ENCODE peak calls at places on chromosomes 12 and 14, in four cellular contexts. E is NT2/D1, B is H1, S is HEK293T. K is an unnamed sample.

GRCh38 chr12:123908884-123909807 is 63.5 kb downstream of the CCDC92 start:
- DNase-seq in E (no peak), B (no peak), S (no peak), K (no peak)

GRCh38 chr12:19867970-19868369 is 428.7 kb downstream of the AEBP2 start:
- DNase-seq in E (no peak), S (no peak), B (no peak), K (no peak)

GRCh38 chr14:22664261-22664660 is 20.1 kb upstream of the OR6J1 start:
- DNase-seq in B (no peak), S (peak), E (no peak), K (peak)

GRCh38 chr14:106044949-106045596 is 518.7 kb downstream of the TMEM121 start:
- DNase-seq in B (peak), E (peak), S (peak), K (peak)

GRCh38 chr14:30005114-30005698 is 77.6 kb upstream of the PRKD1 start:
- DNase-seq in B (no peak), S (peak), E (peak), K (peak)

GRCh38 chr12:129997239-129997638 is 93.4 kb upstream of the TMEM132D start:
- DNase-seq in B (no peak), S (no peak), E (peak), K (no peak)

GRCh38 chr12:58009355-58009754 is 68.0 kb downstream of the ATP23 start:
- DNase-seq in B (no peak), E (no peak), S (no peak), K (no peak)

GRCh38 chr12:499837-500458 is 40.2 kb downstream of the B4GALNT3 start:
- DNase-seq in S (no peak), B (no peak), E (no peak), K (no peak)

GRCh38 chr12:113040722-113041168 is 15.8 kb upstream of the DTX1 start:
- DNase-seq in E (no peak), B (no peak), S (no peak), K (peak)

GRCh38 chr14:28671425-28671824 is 95.2 kb upstream of the FOXG1 start:
- DNase-seq in S (no peak), B (no peak), E (no peak), K (no peak)

GRCh38 chr14:82855912-82856381 is 1322.3 kb upstream of the SEL1L start:
- DNase-seq in S (no peak), E (no peak), B (no peak), K (no peak)

GRCh38 chr14:24145219-24145618 is 1.2 kb downstream of the PSME2 start:
- DNase-seq in B (no peak), S (no peak), E (no peak), K (no peak)

GRCh38 chr14:81363746-81364400 is 36.3 kb downstream of the STON2 start:
- DNase-seq in B (no peak), E (no peak), S (no peak), K (no peak)

GRCh38 chr12:79673334-79673733 is 17.4 kb downstream of the PAWR start:
- DNase-seq in E (no peak), S (no peak), B (no peak), K (no peak)

GRCh38 chr14:94547726-94548125 is 13.5 kb upstream of the SERPINA4 start:
- DNase-seq in S (no peak), E (no peak), B (no peak), K (no peak)

GRCh38 chr12:93912086-93912733 is 235.0 kb downstream of the CRADD start:
- DNase-seq in S (no peak), E (no peak), B (no peak), K (no peak)

GRCh38 chr14:102957222-102957621 is 34.8 kb downstream of the AMN start:
- DNase-seq in E (no peak), B (no peak), S (no peak), K (no peak)

GRCh38 chr14:29668201-29668600 is 259.4 kb downstream of the PRKD1 start:
- DNase-seq in E (no peak), B (no peak), S (no peak), K (no peak)

GRCh38 chr12:68455676-68456345 is 123.6 kb upstream of the MDM1 start:
- DNase-seq in S (no peak), B (no peak), E (no peak), K (no peak)

GRCh38 chr14:59333235-59333634 is 131.9 kb downstream of the GPR135 start:
- DNase-seq in E (no peak), B (no peak), S (no peak), K (no peak)

GRCh38 chr12:124379938-124380754 is 85.3 kb downstream of the RFLNA start:
- DNase-seq in E (no peak), B (no peak), S (no peak), K (no peak)

GRCh38 chr12:48991247-48992050 is 7.7 kb downstream of the DDN start:
- DNase-seq in B (no peak), E (no peak), S (no peak), K (no peak)

GRCh38 chr12:48986720-48987291 is 8.7 kb downstream of the WNT1 start:
- DNase-seq in E (no peak), S (no peak), B (no peak), K (no peak)

GRCh38 chr12:48985475-48985897 is 7.4 kb downstream of the WNT1 start:
- DNase-seq in B (no peak), S (no peak), E (no peak), K (no peak)

GRCh38 chr12:48985901-48986300 is 7.8 kb downstream of the WNT1 start:
- DNase-seq in B (no peak), S (no peak), E (no peak), K (no peak)

DNA sequence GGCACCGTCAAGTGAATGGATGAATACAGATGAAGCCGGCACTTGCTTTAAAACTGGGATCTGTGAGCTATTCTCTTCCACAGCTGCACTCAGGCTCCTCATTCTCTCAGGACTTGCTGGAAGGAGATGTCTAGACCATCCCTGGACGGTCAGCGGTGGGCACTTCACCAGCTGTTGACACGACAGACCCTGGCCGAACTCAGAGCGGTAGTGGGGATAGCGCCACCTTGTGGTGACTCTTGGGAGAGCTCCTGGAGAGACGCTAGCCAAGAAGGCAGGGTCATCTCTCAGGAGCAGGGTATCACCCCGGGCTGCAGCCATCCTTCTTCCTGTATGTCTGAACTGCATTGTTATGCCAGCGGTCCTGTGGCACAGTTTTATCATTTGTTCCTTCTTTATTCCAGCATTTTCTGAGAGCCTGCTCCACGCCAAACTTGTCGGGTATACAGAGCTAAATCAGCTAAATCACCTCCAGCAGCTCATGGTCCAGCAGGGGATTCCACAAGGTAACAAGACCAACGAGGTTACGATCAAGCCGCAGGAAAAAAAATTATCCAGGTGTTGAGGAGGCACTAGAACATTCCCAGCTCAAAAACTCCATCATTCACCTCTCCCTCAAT is 10.0 kb downstream of the WNT1 start:
- DNase-seq in B (peak), E (no peak), S (peak), K (peak)
- TF ChIP-seq SUZ12 in B (no peak), E (no peak), S (no peak), K (no peak)

GRCh38 chr12:116540617-116541152 is 18.5 kb upstream of the MAP1LC3B2 start:
- DNase-seq in E (no peak), S (no peak), B (no peak), K (no peak)
- TF ChIP-seq SUZ12 in E (no peak), S (no peak), B (no peak), K (no peak)

DNA sequence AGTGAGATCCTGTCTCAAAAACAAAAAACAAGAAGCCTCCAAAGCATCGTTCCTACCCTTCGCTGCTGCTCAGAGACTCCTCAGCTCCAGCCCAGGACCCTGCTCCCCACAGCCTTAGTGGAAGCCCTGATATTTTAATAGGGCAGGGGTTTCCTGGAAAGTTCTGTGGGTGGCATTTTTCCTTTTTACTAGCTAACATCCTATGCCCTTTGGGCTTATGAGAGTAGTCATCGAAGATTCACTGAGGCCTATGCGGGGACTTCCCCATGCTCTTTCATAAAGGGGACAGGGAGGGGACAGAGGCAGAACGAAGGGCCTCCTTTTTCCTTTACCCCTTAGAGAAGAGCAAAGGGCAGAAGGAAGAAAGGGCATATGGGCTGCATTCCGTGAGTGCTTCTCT is 8.3 kb downstream of the LAG3 start:
- DNase-seq in B (no peak), E (no peak), S (no peak), K (no peak)
- TF ChIP-seq SUZ12 in B (no peak), E (no peak), S (no peak), K (no peak)

GRCh38 chr14:92865674-92866073 is 57.3 kb upstream of the CHGA start:
- DNase-seq in B (no peak), E (no peak), S (no peak), K (no peak)

GRCh38 chr14:92861856-92862807 is 60.8 kb upstream of the CHGA start:
- DNase-seq in B (no peak), S (no peak), E (no peak), K (peak)

GRCh38 chr14:92866181-92866752 is 56.7 kb upstream of the CHGA start:
- DNase-seq in E (no peak), S (no peak), B (no peak), K (no peak)

GRCh38 chr14:92860097-92860496 is 62.9 kb upstream of the CHGA start:
- DNase-seq in B (no peak), S (no peak), E (no peak), K (no peak)

DNA sequence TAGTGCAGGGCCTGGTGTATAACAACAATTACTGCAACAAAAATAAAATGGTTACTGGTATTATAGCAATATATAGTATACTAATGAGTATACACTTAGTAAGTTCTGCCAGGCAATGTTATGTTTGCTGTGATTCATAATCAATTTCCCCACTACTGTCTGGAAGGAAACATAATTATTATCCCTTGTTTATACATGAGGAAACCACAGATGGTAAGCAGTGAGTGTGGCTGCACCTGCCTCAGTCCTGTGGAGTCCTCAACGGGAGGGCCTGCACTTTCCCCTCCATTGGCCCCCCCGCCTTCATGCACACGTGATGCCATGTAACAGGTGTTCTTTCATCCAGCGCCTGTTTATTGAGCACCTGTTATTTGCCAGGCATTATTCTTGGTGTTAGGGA is 59.7 kb upstream of the CHGA start:
- DNase-seq in B (no peak), S (no peak), E (no peak), K (no peak)
- TF ChIP-seq SUZ12 in B (no peak), S (no peak), E (no peak), K (no peak)

GRCh38 chr12:28993720-28994119 is 155.4 kb upstream of the FAR2 start:
- DNase-seq in B (no peak), S (no peak), E (no peak), K (no peak)

GRCh38 chr12:28996688-28997087 is 152.4 kb upstream of the FAR2 start:
- DNase-seq in S (no peak), E (no peak), B (no peak), K (no peak)

GRCh38 chr12:29004066-29004935 is 144.8 kb upstream of the FAR2 start:
- DNase-seq in B (no peak), S (no peak), E (no peak), K (no peak)

GRCh38 chr12:28998662-28999120 is 150.4 kb upstream of the FAR2 start:
- DNase-seq in S (peak), B (no peak), E (peak), K (peak)
- TF ChIP-seq SUZ12 in S (no peak), B (no peak), E (no peak), K (no peak)

GRCh38 chr14:100278702-100279101 is 27.5 kb downstream of the SLC25A29 start:
- DNase-seq in B (no peak), S (no peak), E (no peak), K (peak)
- TF ChIP-seq SUZ12 in B (no peak), S (no peak), E (no peak), K (no peak)

K was measured in HepG2.